ENCODE peak calls at places on chromosome 12, in six cellular contexts. Q, S, L, T, Z and I are unnamed samples.

GRCh38 chr12:109385339-109386078 is 37.8 kb downstream of the MYO1H start:
- DNase-seq in Q (peak), S (no peak), L (no peak), T (peak), Z (peak), I (no peak)

GRCh38 chr12:91109148-91109564 is 2.1 kb downstream of the LUM start:
- DNase-seq in Q (peak), S (peak), L (no peak), T (peak), Z (peak), I (peak)

GRCh38 chr12:51036165-51036765 is 10.1 kb upstream of the SLC11A2 start:
- DNase-seq in Q (peak), S (no peak), L (no peak), T (no peak), Z (no peak), I (no peak)

GRCh38 chr12:85894653-85895052 is 20.6 kb downstream of the NTS start:
- DNase-seq in Q (no peak), S (no peak), L (no peak), T (no peak), Z (no peak), I (no peak)

GRCh38 chr12:63037721-63038120 is 102.8 kb upstream of the PPM1H start:
- DNase-seq in Q (no peak), S (no peak), L (no peak), T (peak), Z (no peak), I (no peak)

GRCh38 chr12:63045020-63045860 is 105.8 kb downstream of the AVPR1A start:
- DNase-seq in Q (no peak), S (no peak), L (peak), T (peak), Z (no peak), I (no peak)

GRCh38 chr12:55653031-55653430 is 16.3 kb downstream of the OR10P1 start:
- DNase-seq in Q (no peak), S (no peak), L (no peak), T (no peak), Z (no peak), I (no peak)

GRCh38 chr12:49866859-49867579 is 24.1 kb upstream of the BCDIN3D start:
- DNase-seq in Q (peak), S (peak), L (no peak), T (peak), Z (peak), I (peak)

GRCh38 chr12:59119676-59120075 is 199.4 kb upstream of the LRIG3 start:
- DNase-seq in Q (no peak), S (no peak), L (no peak), T (no peak), Z (no peak), I (no peak)

GRCh38 chr12:80183939-80184338 is 84.6 kb downstream of the OTOGL start:
- DNase-seq in Q (no peak), S (no peak), L (no peak), T (no peak), Z (no peak), I (no peak)

GRCh38 chr12:41213107-41213506 is 25.0 kb downstream of the PDZRN4 start:
- DNase-seq in Q (no peak), S (no peak), L (no peak), T (no peak), Z (no peak), I (no peak)

GRCh38 chr12:100464529-100464928 is 9.1 kb upstream of the NR1H4 start:
- DNase-seq in Q (no peak), S (no peak), L (no peak), T (no peak), Z (no peak), I (no peak)

GRCh38 chr12:100472325-100472724 is 1.3 kb upstream of the NR1H4 start:
- DNase-seq in Q (no peak), S (no peak), L (no peak), T (no peak), Z (no peak), I (no peak)

GRCh38 chr12:100473716-100474150 is at the start of gene NR1H4:
- DNase-seq in Q (peak), S (peak), L (peak), T (no peak), Z (no peak), I (no peak)

GRCh38 chr12:100473050-100473715 is 483 bp upstream of the NR1H4 start:
- DNase-seq in Q (no peak), S (no peak), L (peak), T (peak), Z (no peak), I (no peak)

GRCh38 chr12:100468126-100468525 is 5.5 kb upstream of the NR1H4 start:
- DNase-seq in Q (no peak), S (no peak), L (no peak), T (no peak), Z (no peak), I (no peak)
- H3K4me3 ChIP-seq in Q (no peak), S (no peak), L (no peak), T (no peak), Z (no peak), I (no peak)

GRCh38 chr12:71666259-71666658 is 2.2 kb downstream of the THAP2 start:
- DNase-seq in Q (no peak), S (no peak), L (no peak), T (no peak), Z (no peak), I (no peak)

GRCh38 chr12:71662861-71663560 is 637 bp downstream of the ZFC3H1 start:
- DNase-seq in Q (peak), S (peak), L (no peak), T (peak), Z (peak), I (peak)

GRCh38 chr12:71664411-71665108 is 459 bp downstream of the THAP2 start:
- DNase-seq in Q (no peak), S (no peak), L (no peak), T (no peak), Z (no peak), I (no peak)

GRCh38 chr12:71663561-71664410 is at the start of the genes THAP2 and ZFC3H1:
- DNase-seq in Q (peak), S (peak), L (peak), T (peak), Z (peak), I (peak)

DNA sequence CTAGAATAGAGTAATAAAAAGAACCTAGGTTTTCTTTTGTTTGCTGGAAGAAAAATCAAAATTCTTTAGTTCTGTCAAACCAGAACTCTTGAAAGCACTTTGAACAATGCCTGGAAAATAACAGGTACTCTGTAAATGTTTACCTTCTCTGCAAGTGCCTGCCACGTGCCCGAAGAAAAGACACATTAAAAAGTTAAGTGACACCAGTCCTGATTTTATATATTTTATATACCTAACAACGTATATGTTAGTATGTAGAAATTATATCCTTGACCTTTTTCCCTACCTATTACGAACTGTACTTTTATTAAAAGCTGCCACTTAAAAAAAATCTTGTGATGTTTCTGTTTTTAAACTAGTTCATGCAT is 992 bp downstream of the THAP2 start:
- DNase-seq in Q (peak), S (no peak), L (no peak), T (no peak), Z (no peak), I (no peak)
- H3K4me3 ChIP-seq in Q (no peak), S (peak), L (peak), T (peak), Z (peak), I (peak)

GRCh38 chr12:34393086-34393820 is 371.0 kb downstream of the ALG10 start:
- DNase-seq in Q (no peak), S (peak), L (no peak), T (no peak), Z (no peak), I (peak)
- H3K4me3 ChIP-seq in Q (no peak), S (no peak), L (no peak), T (no peak), Z (no peak), I (no peak)

GRCh38 chr12:19303496-19303895 is 135.8 kb upstream of the AEBP2 start:
- DNase-seq in Q (no peak), S (no peak), L (no peak), T (no peak), Z (no peak), I (no peak)

GRCh38 chr12:19301688-19302640 is 137.3 kb upstream of the AEBP2 start:
- DNase-seq in Q (no peak), S (no peak), L (no peak), T (no peak), Z (no peak), I (no peak)

GRCh38 chr12:19298837-19299605 is 140.3 kb upstream of the AEBP2 start:
- DNase-seq in Q (no peak), S (no peak), L (no peak), T (no peak), Z (no peak), I (no peak)

GRCh38 chr12:19301223-19301622 is 138.1 kb upstream of the AEBP2 start:
- DNase-seq in Q (no peak), S (no peak), L (no peak), T (no peak), Z (no peak), I (no peak)

DNA sequence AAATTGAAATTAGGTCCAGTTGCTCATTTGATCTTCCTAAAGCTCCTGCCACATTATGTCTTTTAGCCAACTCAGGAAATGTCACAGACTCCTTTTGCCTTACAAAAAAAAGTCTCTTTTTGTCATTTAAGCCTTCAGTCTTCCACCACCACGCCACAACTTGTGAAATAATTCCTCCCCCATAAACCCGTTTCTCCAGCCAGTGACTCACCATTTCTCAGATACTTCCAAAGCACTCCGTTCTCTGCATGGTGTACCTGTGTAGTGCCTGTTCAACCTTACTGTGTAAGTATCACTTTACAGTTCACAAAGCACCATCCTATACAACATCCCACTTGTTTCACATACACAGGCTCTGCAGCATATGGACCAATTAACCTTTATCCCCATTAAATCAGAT is 139.5 kb upstream of the AEBP2 start:
- DNase-seq in Q (no peak), S (no peak), L (peak), T (no peak), Z (no peak), I (no peak)
- H3K4me3 ChIP-seq in Q (no peak), S (no peak), L (no peak), T (no peak), Z (no peak), I (no peak)

GRCh38 chr12:122934722-122935121 is 31.5 kb downstream of the ABCB9 start:
- DNase-seq in Q (no peak), S (no peak), L (no peak), T (no peak), Z (peak), I (no peak)

GRCh38 chr12:122935318-122935717 is 30.9 kb downstream of the ABCB9 start:
- DNase-seq in Q (no peak), S (no peak), L (no peak), T (no peak), Z (no peak), I (no peak)

GRCh38 chr12:122929812-122930211 is 33.9 kb upstream of the VPS37B start:
- DNase-seq in Q (no peak), S (no peak), L (no peak), T (no peak), Z (no peak), I (no peak)

GRCh38 chr12:122928891-122929538 is 33.1 kb upstream of the VPS37B start:
- DNase-seq in Q (no peak), S (no peak), L (no peak), T (no peak), Z (no peak), I (no peak)

GRCh38 chr12:122932207-122932606 is 34.1 kb downstream of the ABCB9 start:
- DNase-seq in Q (no peak), S (no peak), L (no peak), T (no peak), Z (peak), I (no peak)
- H3K4me3 ChIP-seq in Q (no peak), S (no peak), L (no peak), T (no peak), Z (no peak), I (no peak)

DNA sequence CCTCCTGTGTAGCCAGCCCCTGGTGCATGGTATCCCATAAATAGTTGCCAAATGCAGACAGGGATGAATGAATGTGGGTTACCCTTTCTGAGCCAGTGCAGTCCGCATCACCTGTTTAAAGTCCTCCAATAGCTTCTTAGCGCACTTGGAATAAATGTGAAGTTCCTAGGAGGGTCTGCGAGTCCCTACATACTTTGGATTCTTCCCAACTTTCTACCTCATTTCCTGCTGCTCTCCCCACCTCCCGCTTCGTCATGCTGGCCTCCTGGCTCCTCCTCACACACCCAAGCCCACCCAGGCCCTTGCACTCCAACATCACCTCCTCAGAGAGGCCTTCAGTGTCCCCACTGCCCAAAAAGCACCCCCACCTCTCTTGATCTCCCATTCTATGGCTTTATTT is 17.7 kb downstream of the RFX4 start:
- DNase-seq in Q (no peak), S (no peak), L (no peak), T (no peak), Z (no peak), I (no peak)
- H3K4me3 ChIP-seq in Q (no peak), S (no peak), L (no peak), T (no peak), Z (no peak), I (no peak)

GRCh38 chr12:112905451-112906089 is 1.2 kb upstream of the OAS1 start:
- DNase-seq in Q (peak), S (no peak), L (no peak), T (no peak), Z (no peak), I (no peak)

GRCh38 chr12:112908548-112908947 is 1.8 kb downstream of the OAS1 start:
- DNase-seq in Q (no peak), S (no peak), L (no peak), T (no peak), Z (no peak), I (no peak)

GRCh38 chr12:112909693-112910092 is 2.9 kb downstream of the OAS1 start:
- DNase-seq in Q (no peak), S (no peak), L (no peak), T (no peak), Z (no peak), I (no peak)

GRCh38 chr12:112906712-112907414 is at the start of gene OAS1:
- DNase-seq in Q (peak), S (no peak), L (peak), T (no peak), Z (peak), I (peak)

GRCh38 chr12:112907415-112908157 is 824 bp downstream of the OAS1 start:
- DNase-seq in Q (peak), S (no peak), L (no peak), T (no peak), Z (peak), I (no peak)
- H3K4me3 ChIP-seq in Q (peak), S (peak), L (no peak), T (no peak), Z (peak), I (peak)